ENCODE peak calls at places on chromosome 13, in ten cellular contexts. One of them, this sample, is unnamed.

GRCh38 chr13:50424993-50425392 is 409.7 kb downstream of the KCNRG start:
- DNase-seq in psoas muscle: no peak
- DNase-seq in AG09319: no peak
- DNase-seq in astrocyte: no peak
- DNase-seq in heart left ventricle: no peak
- DNase-seq in pancreas: no peak
- DNase-seq in IMR-90: no peak
- DNase-seq in epithelial cell of esophagus: no peak
- DNase-seq in thyroid gland: no peak
- DNase-seq in GM20000: no peak
- DNase-seq in this sample: no peak

GRCh38 chr13:24638096-24638495 is 42.1 kb upstream of the ATP12A start:
- DNase-seq in psoas muscle: no peak
- DNase-seq in AG09319: no peak
- DNase-seq in astrocyte: no peak
- DNase-seq in heart left ventricle: no peak
- DNase-seq in pancreas: no peak
- DNase-seq in IMR-90: no peak
- DNase-seq in epithelial cell of esophagus: no peak
- DNase-seq in thyroid gland: no peak
- DNase-seq in GM20000: no peak
- DNase-seq in this sample: no peak

GRCh38 chr13:88656751-88657150 is 985.6 kb downstream of the SLITRK5 start:
- DNase-seq in psoas muscle: no peak
- DNase-seq in AG09319: no peak
- DNase-seq in astrocyte: no peak
- DNase-seq in heart left ventricle: no peak
- DNase-seq in pancreas: no peak
- DNase-seq in IMR-90: no peak
- DNase-seq in epithelial cell of esophagus: peak; percentile 61
- DNase-seq in thyroid gland: no peak
- DNase-seq in GM20000: no peak
- DNase-seq in this sample: no peak

GRCh38 chr13:53137777-53138176 is 109.2 kb downstream of the OLFM4 start:
- DNase-seq in psoas muscle: no peak
- DNase-seq in AG09319: peak; percentile 77
- DNase-seq in astrocyte: peak; percentile 19
- DNase-seq in heart left ventricle: no peak
- DNase-seq in pancreas: no peak
- DNase-seq in IMR-90: peak; percentile 86
- DNase-seq in epithelial cell of esophagus: peak; percentile 27
- DNase-seq in thyroid gland: peak; percentile 32
- DNase-seq in GM20000: no peak
- DNase-seq in this sample: no peak

GRCh38 chr13:113652404-113653263 is 5.4 kb downstream of the ATP4B start:
- DNase-seq in psoas muscle: no peak
- DNase-seq in AG09319: no peak
- DNase-seq in astrocyte: no peak
- DNase-seq in heart left ventricle: peak; percentile 12
- DNase-seq in pancreas: no peak
- DNase-seq in IMR-90: no peak
- DNase-seq in epithelial cell of esophagus: no peak
- DNase-seq in thyroid gland: no peak
- DNase-seq in GM20000: no peak
- DNase-seq in this sample: no peak

GRCh38 chr13:74867460-74867859 is 614.5 kb downstream of the TBC1D4 start:
- DNase-seq in psoas muscle: no peak
- DNase-seq in AG09319: no peak
- DNase-seq in astrocyte: peak; percentile 32
- DNase-seq in heart left ventricle: no peak
- DNase-seq in pancreas: no peak
- DNase-seq in IMR-90: no peak
- DNase-seq in epithelial cell of esophagus: peak; percentile 84
- DNase-seq in thyroid gland: no peak
- DNase-seq in GM20000: no peak
- DNase-seq in this sample: no peak

GRCh38 chr13:97130201-97130600 is 91.9 kb upstream of the MBNL2 start:
- DNase-seq in psoas muscle: no peak
- DNase-seq in AG09319: no peak
- DNase-seq in astrocyte: no peak
- DNase-seq in heart left ventricle: no peak
- DNase-seq in pancreas: no peak
- DNase-seq in IMR-90: no peak
- DNase-seq in epithelial cell of esophagus: no peak
- DNase-seq in thyroid gland: no peak
- DNase-seq in GM20000: no peak
- DNase-seq in this sample: no peak

GRCh38 chr13:112790735-112791641 is 101.2 kb downstream of the ATP11A start:
- DNase-seq in psoas muscle: no peak
- DNase-seq in AG09319: no peak
- DNase-seq in astrocyte: peak; percentile 43
- DNase-seq in heart left ventricle: no peak
- DNase-seq in pancreas: no peak
- DNase-seq in IMR-90: peak; percentile 64
- DNase-seq in epithelial cell of esophagus: peak; percentile 8
- DNase-seq in thyroid gland: peak; percentile 33
- DNase-seq in GM20000: no peak
- DNase-seq in this sample: no peak

GRCh38 chr13:41267106-41267505 is 3.7 kb upstream of the MTRF1 start:
- DNase-seq in psoas muscle: no peak
- DNase-seq in AG09319: no peak
- DNase-seq in astrocyte: peak; percentile 71
- DNase-seq in heart left ventricle: no peak
- DNase-seq in pancreas: no peak
- DNase-seq in IMR-90: peak; percentile 18
- DNase-seq in epithelial cell of esophagus: no peak
- DNase-seq in thyroid gland: no peak
- DNase-seq in GM20000: no peak
- DNase-seq in this sample: no peak

GRCh38 chr13:76852991-76853390 is 33.2 kb downstream of the KCTD12 start:
- DNase-seq in psoas muscle: no peak
- DNase-seq in AG09319: no peak
- DNase-seq in astrocyte: peak; percentile 91
- DNase-seq in heart left ventricle: no peak
- DNase-seq in pancreas: no peak
- DNase-seq in IMR-90: peak; percentile 59
- DNase-seq in epithelial cell of esophagus: peak; percentile 94
- DNase-seq in thyroid gland: no peak
- DNase-seq in GM20000: no peak
- DNase-seq in this sample: no peak

GRCh38 chr13:109243311-109243951 is 543.0 kb downstream of the IRS2 start:
- DNase-seq in psoas muscle: no peak
- DNase-seq in AG09319: peak; percentile 51
- DNase-seq in astrocyte: peak; percentile 97
- DNase-seq in heart left ventricle: peak; percentile 52
- DNase-seq in pancreas: no peak
- DNase-seq in IMR-90: peak; percentile 91
- DNase-seq in epithelial cell of esophagus: peak; percentile 76
- DNase-seq in thyroid gland: no peak
- DNase-seq in GM20000: no peak
- DNase-seq in this sample: no peak

GRCh38 chr13:31639443-31640163 is 99.7 kb upstream of the RXFP2 start:
- DNase-seq in psoas muscle: no peak
- DNase-seq in AG09319: no peak
- DNase-seq in astrocyte: no peak
- DNase-seq in heart left ventricle: no peak
- DNase-seq in pancreas: no peak
- DNase-seq in IMR-90: peak; percentile 7
- DNase-seq in epithelial cell of esophagus: no peak
- DNase-seq in thyroid gland: no peak
- DNase-seq in GM20000: no peak
- DNase-seq in this sample: no peak

GRCh38 chr13:78607409-78608253 is 4.3 kb upstream of the POU4F1 start:
- DNase-seq in psoas muscle: no peak
- DNase-seq in AG09319: no peak
- DNase-seq in astrocyte: no peak
- DNase-seq in heart left ventricle: no peak
- DNase-seq in pancreas: no peak
- DNase-seq in IMR-90: no peak
- DNase-seq in epithelial cell of esophagus: no peak
- DNase-seq in thyroid gland: no peak
- DNase-seq in GM20000: no peak
- DNase-seq in this sample: no peak

GRCh38 chr13:51277943-51278342 is 55.7 kb downstream of the FAM124A start:
- DNase-seq in psoas muscle: no peak
- DNase-seq in AG09319: no peak
- DNase-seq in astrocyte: no peak
- DNase-seq in heart left ventricle: no peak
- DNase-seq in pancreas: no peak
- DNase-seq in IMR-90: no peak
- DNase-seq in epithelial cell of esophagus: no peak
- DNase-seq in thyroid gland: no peak
- DNase-seq in GM20000: no peak
- DNase-seq in this sample: no peak

GRCh38 chr13:23752111-23753001 is 136.8 kb downstream of the MIPEP start:
- DNase-seq in psoas muscle: no peak
- DNase-seq in AG09319: no peak
- DNase-seq in astrocyte: no peak
- DNase-seq in heart left ventricle: no peak
- DNase-seq in pancreas: no peak
- DNase-seq in IMR-90: peak; percentile 56
- DNase-seq in epithelial cell of esophagus: peak; percentile 72
- DNase-seq in thyroid gland: no peak
- DNase-seq in GM20000: peak; percentile 14
- DNase-seq in this sample: peak; percentile 21

GRCh38 chr13:39779337-39780270 is 124.1 kb downstream of the COG6 start:
- DNase-seq in psoas muscle: no peak
- DNase-seq in AG09319: no peak
- DNase-seq in astrocyte: peak; percentile 47
- DNase-seq in heart left ventricle: no peak
- DNase-seq in pancreas: no peak
- DNase-seq in IMR-90: peak; percentile 36
- DNase-seq in epithelial cell of esophagus: peak; percentile 14
- DNase-seq in thyroid gland: no peak
- DNase-seq in GM20000: no peak
- DNase-seq in this sample: no peak

GRCh38 chr13:40483601-40484000 is 182.8 kb downstream of the FOXO1 start:
- DNase-seq in psoas muscle: no peak
- DNase-seq in AG09319: no peak
- DNase-seq in astrocyte: no peak
- DNase-seq in heart left ventricle: peak; percentile 43
- DNase-seq in pancreas: no peak
- DNase-seq in IMR-90: no peak
- DNase-seq in epithelial cell of esophagus: no peak
- DNase-seq in thyroid gland: peak; percentile 89
- DNase-seq in GM20000: no peak
- DNase-seq in this sample: no peak

GRCh38 chr13:113887700-113888201 is 23.9 kb upstream of the GAS6 start:
- DNase-seq in psoas muscle: no peak
- DNase-seq in AG09319: peak; percentile 92
- DNase-seq in astrocyte: peak; percentile 76
- DNase-seq in heart left ventricle: no peak
- DNase-seq in pancreas: no peak
- DNase-seq in IMR-90: no peak
- DNase-seq in epithelial cell of esophagus: no peak
- DNase-seq in thyroid gland: peak; percentile 55
- DNase-seq in GM20000: no peak
- DNase-seq in this sample: no peak

GRCh38 chr13:98206946-98207345 is 29.9 kb upstream of the RNF113B start:
- DNase-seq in psoas muscle: no peak
- DNase-seq in AG09319: peak; percentile 24
- DNase-seq in astrocyte: peak; percentile 100
- DNase-seq in heart left ventricle: no peak
- DNase-seq in pancreas: no peak
- DNase-seq in IMR-90: peak; percentile 99
- DNase-seq in epithelial cell of esophagus: peak; percentile 28
- DNase-seq in thyroid gland: no peak
- DNase-seq in GM20000: no peak
- DNase-seq in this sample: no peak

GRCh38 chr13:94325148-94325528 is 154.3 kb downstream of the DCT start:
- DNase-seq in psoas muscle: no peak
- DNase-seq in AG09319: no peak
- DNase-seq in astrocyte: no peak
- DNase-seq in heart left ventricle: no peak
- DNase-seq in pancreas: no peak
- DNase-seq in IMR-90: no peak
- DNase-seq in epithelial cell of esophagus: no peak
- DNase-seq in thyroid gland: no peak
- DNase-seq in GM20000: no peak
- DNase-seq in this sample: no peak
- TF ChIP-seq CTCF in psoas muscle: no peak
- TF ChIP-seq CTCF in AG09319: no peak
- TF ChIP-seq CTCF in astrocyte: no peak
- TF ChIP-seq CTCF in heart left ventricle: no peak
- TF ChIP-seq CTCF in pancreas: no peak
- TF ChIP-seq CTCF in IMR-90: no peak
- TF ChIP-seq CTCF in epithelial cell of esophagus: no peak
- TF ChIP-seq CTCF in thyroid gland: no peak
- TF ChIP-seq CTCF in GM20000: no peak
- TF ChIP-seq CTCF in this sample: no peak

GRCh38 chr13:65090191-65090590 is 2139.9 kb downstream of the PCDH9 start:
- DNase-seq in psoas muscle: no peak
- DNase-seq in AG09319: no peak
- DNase-seq in astrocyte: peak; percentile 12
- DNase-seq in heart left ventricle: no peak
- DNase-seq in pancreas: no peak
- DNase-seq in IMR-90: no peak
- DNase-seq in epithelial cell of esophagus: no peak
- DNase-seq in thyroid gland: no peak
- DNase-seq in GM20000: no peak
- DNase-seq in this sample: no peak

GRCh38 chr13:65091031-65091430 is 2139.1 kb downstream of the PCDH9 start:
- DNase-seq in psoas muscle: no peak
- DNase-seq in AG09319: no peak
- DNase-seq in astrocyte: no peak
- DNase-seq in heart left ventricle: no peak
- DNase-seq in pancreas: no peak
- DNase-seq in IMR-90: no peak
- DNase-seq in epithelial cell of esophagus: no peak
- DNase-seq in thyroid gland: no peak
- DNase-seq in GM20000: no peak
- DNase-seq in this sample: no peak

GRCh38 chr13:65085977-65086376 is 2144.2 kb downstream of the PCDH9 start:
- DNase-seq in psoas muscle: no peak
- DNase-seq in AG09319: no peak
- DNase-seq in astrocyte: no peak
- DNase-seq in heart left ventricle: no peak
- DNase-seq in pancreas: no peak
- DNase-seq in IMR-90: no peak
- DNase-seq in epithelial cell of esophagus: no peak
- DNase-seq in thyroid gland: no peak
- DNase-seq in GM20000: no peak
- DNase-seq in this sample: no peak
- TF ChIP-seq CTCF in psoas muscle: no peak
- TF ChIP-seq CTCF in AG09319: no peak
- TF ChIP-seq CTCF in astrocyte: no peak
- TF ChIP-seq CTCF in heart left ventricle: no peak
- TF ChIP-seq CTCF in pancreas: no peak
- TF ChIP-seq CTCF in IMR-90: no peak
- TF ChIP-seq CTCF in epithelial cell of esophagus: no peak
- TF ChIP-seq CTCF in thyroid gland: no peak
- TF ChIP-seq CTCF in GM20000: no peak
- TF ChIP-seq CTCF in this sample: no peak

GRCh38 chr13:42812311-42812710 is 30.9 kb downstream of the FAM216B start:
- DNase-seq in psoas muscle: no peak
- DNase-seq in AG09319: no peak
- DNase-seq in astrocyte: peak; percentile 47
- DNase-seq in heart left ventricle: no peak
- DNase-seq in pancreas: no peak
- DNase-seq in IMR-90: no peak
- DNase-seq in epithelial cell of esophagus: no peak
- DNase-seq in thyroid gland: no peak
- DNase-seq in GM20000: no peak
- DNase-seq in this sample: no peak
- TF ChIP-seq CTCF in psoas muscle: no peak
- TF ChIP-seq CTCF in AG09319: no peak
- TF ChIP-seq CTCF in astrocyte: no peak
- TF ChIP-seq CTCF in heart left ventricle: no peak
- TF ChIP-seq CTCF in pancreas: no peak
- TF ChIP-seq CTCF in IMR-90: no peak
- TF ChIP-seq CTCF in epithelial cell of esophagus: no peak
- TF ChIP-seq CTCF in thyroid gland: no peak
- TF ChIP-seq CTCF in GM20000: no peak
- TF ChIP-seq CTCF in this sample: no peak

GRCh38 chr13:73325351-73326214 is 266.8 kb downstream of the KLF5 start:
- DNase-seq in psoas muscle: no peak
- DNase-seq in AG09319: no peak
- DNase-seq in astrocyte: peak; percentile 42
- DNase-seq in heart left ventricle: no peak
- DNase-seq in pancreas: peak; percentile 18
- DNase-seq in IMR-90: peak; percentile 5
- DNase-seq in epithelial cell of esophagus: peak; percentile 71
- DNase-seq in thyroid gland: no peak
- DNase-seq in GM20000: no peak
- DNase-seq in this sample: no peak
- TF ChIP-seq CTCF in psoas muscle: no peak
- TF ChIP-seq CTCF in AG09319: no peak
- TF ChIP-seq CTCF in astrocyte: no peak
- TF ChIP-seq CTCF in heart left ventricle: no peak
- TF ChIP-seq CTCF in pancreas: no peak
- TF ChIP-seq CTCF in IMR-90: no peak
- TF ChIP-seq CTCF in epithelial cell of esophagus: no peak
- TF ChIP-seq CTCF in thyroid gland: no peak
- TF ChIP-seq CTCF in GM20000: no peak
- TF ChIP-seq CTCF in this sample: no peak

This sample was measured in GM10248.